ENCODE peak calls at places on chromosomes 7 and 10, in four cellular contexts. One of them, this sample, is unnamed.

GRCh38 chr7:503575-504111 is 16.0 kb downstream of the PDGFA start:
- DNase-seq in LoVo: peak
- DNase-seq in midbrain: no peak
- DNase-seq in activated naive CD4-positive, alpha-beta T cell: no peak
- DNase-seq in this sample: no peak

GRCh38 chr7:30971840-30972563 is 8.2 kb downstream of the GHRHR start:
- DNase-seq in activated naive CD4-positive, alpha-beta T cell: no peak
- DNase-seq in midbrain: no peak
- DNase-seq in LoVo: no peak
- DNase-seq in this sample: no peak

GRCh38 chr10:80177781-80178636 is 27.3 kb downstream of the ANXA11 start:
- DNase-seq in LoVo: no peak
- DNase-seq in midbrain: no peak
- DNase-seq in activated naive CD4-positive, alpha-beta T cell: no peak
- DNase-seq in this sample: no peak

GRCh38 chr7:102111063-102111757 is 175.5 kb upstream of the SH2B2 start:
- DNase-seq in activated naive CD4-positive, alpha-beta T cell: no peak
- DNase-seq in midbrain: peak
- DNase-seq in LoVo: no peak
- DNase-seq in this sample: peak

GRCh38 chr7:79786187-79786586 is 332.7 kb upstream of the MAGI2 start:
- DNase-seq in LoVo: no peak
- DNase-seq in activated naive CD4-positive, alpha-beta T cell: no peak
- DNase-seq in midbrain: no peak
- DNase-seq in this sample: no peak

GRCh38 chr7:70484255-70484654 is 647.7 kb upstream of the GALNT17 start:
- DNase-seq in activated naive CD4-positive, alpha-beta T cell: no peak
- DNase-seq in midbrain: no peak
- DNase-seq in LoVo: no peak
- DNase-seq in this sample: no peak

GRCh38 chr7:26201261-26202018 is at the start of gene CBX3:
- DNase-seq in LoVo: peak
- DNase-seq in activated naive CD4-positive, alpha-beta T cell: peak
- DNase-seq in midbrain: peak
- DNase-seq in this sample: peak

GRCh38 chr10:79098061-79098460 is 29.3 kb downstream of the ZMIZ1 start:
- DNase-seq in activated naive CD4-positive, alpha-beta T cell: no peak
- DNase-seq in LoVo: no peak
- DNase-seq in midbrain: no peak
- DNase-seq in this sample: no peak

GRCh38 chr7:37201003-37201875 is 247.4 kb downstream of the ELMO1 start:
- DNase-seq in midbrain: peak
- DNase-seq in activated naive CD4-positive, alpha-beta T cell: no peak
- DNase-seq in LoVo: peak
- DNase-seq in this sample: peak

GRCh38 chr7:36810476-36810875 is 86.2 kb upstream of the AOAH start:
- DNase-seq in LoVo: no peak
- DNase-seq in activated naive CD4-positive, alpha-beta T cell: no peak
- DNase-seq in midbrain: no peak
- DNase-seq in this sample: no peak

GRCh38 chr7:74318043-74318442 is 28.8 kb downstream of the CLIP2 start:
- DNase-seq in LoVo: no peak
- DNase-seq in activated naive CD4-positive, alpha-beta T cell: no peak
- DNase-seq in midbrain: no peak
- DNase-seq in this sample: no peak

GRCh38 chr7:99000904-99001442 is 122.6 kb downstream of the TRRAP start:
- DNase-seq in activated naive CD4-positive, alpha-beta T cell: no peak
- DNase-seq in midbrain: no peak
- DNase-seq in LoVo: no peak
- DNase-seq in this sample: no peak

GRCh38 chr7:155844019-155844453 is 31.8 kb upstream of the SHH start:
- DNase-seq in activated naive CD4-positive, alpha-beta T cell: no peak
- DNase-seq in midbrain: no peak
- DNase-seq in LoVo: peak
- DNase-seq in this sample: no peak

GRCh38 chr7:108049962-108050361 is 47.0 kb upstream of the LAMB1 start:
- DNase-seq in LoVo: no peak
- DNase-seq in midbrain: no peak
- DNase-seq in activated naive CD4-positive, alpha-beta T cell: no peak
- DNase-seq in this sample: no peak

GRCh38 chr7:122764020-122764419 is 61.3 kb upstream of the RNF148 start:
- DNase-seq in activated naive CD4-positive, alpha-beta T cell: no peak
- DNase-seq in midbrain: no peak
- DNase-seq in LoVo: no peak
- DNase-seq in this sample: no peak

GRCh38 chr7:142298009-142298408 is 40.2 kb upstream of the PRSS58 start:
- DNase-seq in LoVo: no peak
- DNase-seq in midbrain: no peak
- DNase-seq in activated naive CD4-positive, alpha-beta T cell: no peak
- DNase-seq in this sample: no peak

GRCh38 chr10:22651276-22651980 is 63.0 kb downstream of the PIP4K2A start:
- DNase-seq in LoVo: no peak
- DNase-seq in midbrain: no peak
- DNase-seq in activated naive CD4-positive, alpha-beta T cell: no peak
- DNase-seq in this sample: no peak

GRCh38 chr10:123180691-123181090 is 26.5 kb downstream of the BUB3 start:
- DNase-seq in midbrain: no peak
- DNase-seq in LoVo: no peak
- DNase-seq in activated naive CD4-positive, alpha-beta T cell: no peak
- DNase-seq in this sample: no peak

This sample was measured in G401.